ENCODE peak calls at places on chromosome 13, in seven cellular contexts. F is PC-3, U is brain microvascular endothelial cell, I is Panc1, K is astrocyte, N is right atrium auricular region, W is fibroblast of lung. P is an unnamed sample.

GRCh38 chr13:95710313-95710712 is 33.4 kb downstream of the DNAJC3 start:
- DNase-seq in U (peak), N (no peak), I (no peak), F (peak), W (peak), K (peak), P (no peak)

GRCh38 chr13:109697936-109698335 is 88.4 kb downstream of the IRS2 start:
- DNase-seq in F (no peak), K (no peak), W (no peak), I (no peak), N (no peak), U (no peak), P (no peak)

GRCh38 chr13:50589139-50589538 is 254.4 kb downstream of the DLEU7 start:
- DNase-seq in U (peak), K (peak), F (peak), W (peak), I (no peak), N (no peak), P (no peak)

GRCh38 chr13:113550453-113550852 is 34.1 kb upstream of the TFDP1 start:
- DNase-seq in I (no peak), U (no peak), W (no peak), N (no peak), F (no peak), K (no peak), P (no peak)

GRCh38 chr13:113178070-113178895 is 19.8 kb downstream of the PROZ start:
- DNase-seq in W (peak), N (no peak), F (peak), K (peak), I (no peak), U (peak), P (no peak)

GRCh38 chr13:106446011-106446410 is 89.5 kb downstream of the EFNB2 start:
- DNase-seq in K (peak), N (no peak), W (no peak), I (no peak), F (peak), U (peak), P (no peak)

GRCh38 chr13:27628081-27628480 is 6.4 kb downstream of the POLR1D start:
- DNase-seq in I (no peak), K (no peak), U (no peak), F (no peak), N (no peak), W (no peak), P (no peak)

GRCh38 chr13:39822437-39822836 is 167.0 kb downstream of the COG6 start:
- DNase-seq in K (no peak), F (no peak), I (no peak), U (peak), W (no peak), N (no peak), P (no peak)

GRCh38 chr13:45441633-45442032 is 23.1 kb upstream of the COG3 start:
- DNase-seq in F (peak), W (peak), N (no peak), I (no peak), U (peak), K (peak), P (no peak)

GRCh38 chr13:23637813-23638212 is 67.6 kb downstream of the TNFRSF19 start:
- DNase-seq in I (no peak), N (no peak), F (no peak), K (no peak), W (no peak), U (no peak), P (no peak)

GRCh38 chr13:20967340-20967739 is 64.8 kb upstream of the XPO4 start:
- DNase-seq in U (no peak), I (no peak), K (no peak), W (no peak), N (no peak), F (no peak), P (no peak)

GRCh38 chr13:51999525-51999924 is 11.7 kb downstream of the ATP7B start:
- DNase-seq in F (peak), K (peak), U (no peak), N (peak), I (no peak), W (peak), P (no peak)

GRCh38 chr13:46554971-46555370 is 2.0 kb downstream of the LRCH1 start:
- DNase-seq in I (no peak), K (no peak), F (no peak), U (no peak), N (no peak), W (peak), P (no peak)

GRCh38 chr13:19985219-19985556 is 26.7 kb downstream of the ZMYM2 start:
- DNase-seq in K (no peak), W (no peak), N (no peak), U (no peak), I (no peak), F (no peak), P (no peak)

GRCh38 chr13:43405457-43405856 is 381.3 kb downstream of the ENOX1 start:
- DNase-seq in N (no peak), I (no peak), U (peak), F (peak), W (peak), K (peak), P (no peak)

GRCh38 chr13:28544026-28544425 is 49.1 kb upstream of the FLT1 start:
- DNase-seq in U (no peak), I (no peak), W (no peak), F (no peak), N (no peak), K (no peak), P (no peak)

GRCh38 chr13:77698211-77699058 is 948 bp downstream of the SLAIN1 start:
- DNase-seq in N (no peak), U (no peak), I (no peak), K (no peak), F (peak), W (peak), P (peak)

GRCh38 chr13:40562975-40563349 is 103.5 kb downstream of the FOXO1 start:
- DNase-seq in K (peak), F (no peak), U (no peak), W (no peak), I (no peak), N (no peak), P (no peak)

GRCh38 chr13:43333176-43333575 is 309.8 kb downstream of the DNAJC15 start:
- DNase-seq in F (no peak), U (no peak), I (no peak), N (no peak), W (no peak), K (no peak), P (no peak)

GRCh38 chr13:46571189-46571901 is 18.4 kb downstream of the LRCH1 start:
- DNase-seq in U (peak), F (no peak), W (peak), I (no peak), N (no peak), K (peak), P (no peak)

GRCh38 chr13:39557285-39557955 is 45.6 kb downstream of the LHFPL6 start:
- DNase-seq in U (no peak), N (no peak), I (no peak), F (no peak), K (no peak), W (no peak), P (no peak)

GRCh38 chr13:83216521-83217245 is 665.6 kb downstream of the SLITRK1 start:
- DNase-seq in U (no peak), K (no peak), N (no peak), F (no peak), I (no peak), W (peak), P (no peak)

GRCh38 chr13:36420437-36420891 is 11.8 kb upstream of the CCNA1 start:
- DNase-seq in K (peak), N (peak), U (peak), W (peak), I (peak), F (peak), P (peak)

GRCh38 chr13:72839831-72840426 is 58.0 kb downstream of the PIBF1 start:
- DNase-seq in U (peak), N (no peak), K (peak), F (peak), I (peak), W (peak), P (peak)

GRCh38 chr13:110155072-110155471 is 151.9 kb downstream of the COL4A1 start:
- DNase-seq in U (no peak), W (no peak), K (no peak), N (peak), I (no peak), F (no peak), P (no peak)

GRCh38 chr13:114054269-114054668 is 78.2 kb downstream of the RASA3 start:
- DNase-seq in W (no peak), K (no peak), U (no peak), I (no peak), N (no peak), F (no peak), P (no peak)

GRCh38 chr13:26344980-26345379 is 91.1 kb downstream of the CDK8 start:
- DNase-seq in I (no peak), F (no peak), N (no peak), K (no peak), U (peak), W (no peak), P (no peak)

GRCh38 chr13:68076046-68076445 is 845.9 kb upstream of the PCDH9 start:
- DNase-seq in W (no peak), I (no peak), N (no peak), K (no peak), U (no peak), F (no peak), P (no peak)

DNA sequence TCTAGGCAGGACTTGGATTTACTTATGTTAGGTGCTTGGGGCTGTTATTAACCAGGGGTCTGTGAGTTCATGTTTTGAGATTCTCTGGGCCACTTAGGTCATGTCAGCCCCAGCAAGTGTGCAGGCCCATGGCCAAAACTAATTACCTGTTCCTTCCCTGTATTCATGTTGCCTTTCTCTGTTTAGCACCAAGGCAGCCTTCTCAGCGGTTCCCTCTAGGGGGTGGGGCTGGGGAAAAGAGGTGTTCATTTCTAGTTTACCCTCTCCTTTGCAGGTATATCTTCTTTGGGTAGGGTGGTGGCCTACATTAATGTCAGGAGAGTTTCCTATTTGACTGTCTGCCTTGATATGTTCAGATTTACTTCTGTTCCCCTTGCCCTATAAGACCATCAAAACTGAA is 61.7 kb downstream of the PDS5B start:
- DNase-seq in W (no peak), K (no peak), N (no peak), I (no peak), U (no peak), F (no peak), P (no peak)
- TF ChIP-seq CTCF in W (no peak), K (no peak), N (no peak), I (peak), U (no peak), F (no peak), P (no peak)

GRCh38 chr13:60398438-60398891 is 1.4 kb downstream of the TDRD3 start:
- DNase-seq in N (no peak), F (no peak), U (no peak), K (no peak), I (no peak), W (peak), P (no peak)
- H3K27ac ChIP-seq in N (peak), F (no peak), U (peak), K (peak), I (peak), W (peak), P (no peak)

DNA sequence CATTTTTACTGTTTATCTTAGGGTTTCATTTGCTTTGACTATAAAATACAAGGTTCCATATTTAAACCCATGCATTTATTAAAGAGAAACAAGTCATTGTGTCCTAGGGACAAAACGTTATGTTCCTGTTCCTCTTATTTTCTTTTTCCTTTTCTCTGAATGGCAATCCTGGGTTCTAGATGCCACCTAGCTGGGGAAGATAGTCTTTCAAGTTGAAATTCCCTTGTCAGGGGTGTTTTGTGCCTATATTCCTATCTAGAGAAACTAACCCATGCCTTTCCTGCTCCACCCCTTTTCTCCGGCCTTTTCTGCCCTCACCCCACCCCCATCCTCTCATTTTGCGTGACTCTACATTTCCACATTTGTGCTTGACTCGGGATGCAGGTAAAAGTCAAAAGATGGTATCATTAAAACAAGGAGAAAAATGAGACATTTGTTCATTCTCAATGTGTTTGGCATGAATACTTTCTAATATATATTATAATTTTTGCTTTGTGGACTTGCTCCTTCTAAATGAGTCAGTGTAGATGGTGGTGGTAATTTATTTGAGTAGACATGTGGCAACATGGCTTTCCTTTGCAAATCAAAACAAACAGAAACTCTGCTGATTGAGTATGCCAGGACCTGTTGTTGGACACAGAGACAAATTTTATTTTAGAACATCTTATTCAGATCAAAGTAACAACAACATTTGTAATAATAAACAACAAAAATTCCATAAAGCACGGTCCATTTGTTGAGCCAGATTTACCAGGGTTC is 26.8 kb upstream of the STARD13 start:
- DNase-seq in U (peak), F (no peak), N (no peak), K (no peak), I (peak), W (peak), P (no peak)
- TF ChIP-seq CTCF in U (peak), F (peak), N (peak), K (no peak), I (peak), W (peak), P (no peak)

DNA sequence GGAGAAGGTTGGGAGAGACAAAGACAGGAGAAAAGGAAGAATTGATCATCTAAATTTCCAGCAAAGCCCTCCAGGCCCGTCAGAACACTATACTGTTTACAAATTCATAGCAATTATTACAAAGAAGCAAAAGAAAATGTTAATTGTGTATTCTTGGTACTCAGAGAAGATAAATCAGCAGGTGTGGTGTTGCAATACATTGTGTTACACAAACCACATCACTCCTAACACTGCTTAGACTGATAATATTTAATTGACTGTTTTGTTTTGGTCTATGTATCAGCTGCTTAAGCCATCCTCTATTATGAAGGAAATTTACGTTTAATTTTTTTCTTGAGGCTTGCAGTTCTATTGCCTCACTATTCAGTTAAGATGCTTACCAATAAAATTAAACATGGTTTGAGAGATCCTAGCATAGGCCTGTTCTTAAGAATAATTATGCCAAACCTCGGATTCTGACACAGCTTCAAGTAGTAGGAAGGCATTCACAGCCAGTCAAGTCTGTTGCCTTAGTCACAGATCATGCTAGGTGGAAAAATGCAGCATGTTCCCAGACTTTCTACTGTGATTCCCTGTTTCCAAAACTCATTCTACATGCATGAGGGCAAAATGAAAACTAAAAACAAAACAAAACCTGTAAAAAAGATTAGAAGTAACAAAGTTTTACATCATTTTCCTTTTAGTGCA is 129.2 kb downstream of the TBC1D4 start:
- DNase-seq in U (no peak), K (peak), I (no peak), F (no peak), W (no peak), N (no peak), P (no peak)
- H3K27ac ChIP-seq in U (no peak), K (no peak), I (no peak), F (no peak), W (no peak), N (no peak), P (no peak)

P was measured in CD4-positive, alpha-beta T cell.